ENCODE peak calls at places on chromosomes 6 and 20, in six cellular contexts. One of them, this sample, is unnamed.
A peak's percentile ranks its signal among the peaks of the same experiment; 100 is the strongest.

GRCh38 chr6:135675862-135676261 is 175.6 kb upstream of the PDE7B start:
- DNase-seq in hepatocyte: peak; percentile 80
- DNase-seq in uterus: no peak
- DNase-seq in HCT116: peak; percentile 23
- DNase-seq in fibroblast of mammary gland: peak; percentile 48
- DNase-seq in left ventricle myocardium inferior: no peak
- DNase-seq in this sample: peak; percentile 9

GRCh38 chr20:11454966-11455799 is 462.5 kb upstream of the BTBD3 start:
- DNase-seq in hepatocyte: peak; percentile 66
- DNase-seq in uterus: peak; percentile 39
- DNase-seq in HCT116: peak; percentile 90
- DNase-seq in fibroblast of mammary gland: peak; percentile 69
- DNase-seq in left ventricle myocardium inferior: no peak
- DNase-seq in this sample: no peak

GRCh38 chr20:52410182-52410647 is 218.6 kb upstream of the ZFP64 start:
- DNase-seq in hepatocyte: peak; percentile 58
- DNase-seq in uterus: peak; percentile 24
- DNase-seq in HCT116: no peak
- DNase-seq in fibroblast of mammary gland: peak; percentile 65
- DNase-seq in left ventricle myocardium inferior: no peak
- DNase-seq in this sample: no peak

GRCh38 chr6:122165014-122165413 is 234.4 kb upstream of the HSF2 start:
- DNase-seq in hepatocyte: no peak
- DNase-seq in uterus: no peak
- DNase-seq in HCT116: no peak
- DNase-seq in fibroblast of mammary gland: no peak
- DNase-seq in left ventricle myocardium inferior: no peak
- DNase-seq in this sample: no peak

GRCh38 chr20:10216146-10216741 is 2.4 kb upstream of the SNAP25 start:
- DNase-seq in hepatocyte: no peak
- DNase-seq in uterus: no peak
- DNase-seq in HCT116: no peak
- DNase-seq in fibroblast of mammary gland: peak; percentile 41
- DNase-seq in left ventricle myocardium inferior: no peak
- DNase-seq in this sample: no peak

GRCh38 chr6:125995972-125996580 is 9.7 kb downstream of the TRMT11 start:
- DNase-seq in hepatocyte: peak; percentile 81
- DNase-seq in uterus: peak; percentile 54
- DNase-seq in HCT116: peak; percentile 41
- DNase-seq in fibroblast of mammary gland: peak; percentile 67
- DNase-seq in left ventricle myocardium inferior: peak; percentile 39
- DNase-seq in this sample: peak; percentile 39

GRCh38 chr20:38128691-38129090 is 36.4 kb downstream of the TGM2 start:
- DNase-seq in hepatocyte: no peak
- DNase-seq in uterus: peak; percentile 16
- DNase-seq in HCT116: no peak
- DNase-seq in fibroblast of mammary gland: no peak
- DNase-seq in left ventricle myocardium inferior: no peak
- DNase-seq in this sample: peak; percentile 39

GRCh38 chr6:42099340-42100028 is 42.9 kb downstream of the C6orf132 start:
- DNase-seq in hepatocyte: peak; percentile 59
- DNase-seq in uterus: no peak
- DNase-seq in HCT116: no peak
- DNase-seq in fibroblast of mammary gland: peak; percentile 85
- DNase-seq in left ventricle myocardium inferior: no peak
- DNase-seq in this sample: peak; percentile 50

GRCh38 chr6:5422321-5422915 is 161.1 kb downstream of the FARS2 start:
- DNase-seq in hepatocyte: peak; percentile 53
- DNase-seq in uterus: no peak
- DNase-seq in HCT116: peak; percentile 7
- DNase-seq in fibroblast of mammary gland: peak; percentile 56
- DNase-seq in left ventricle myocardium inferior: no peak
- DNase-seq in this sample: peak; percentile 18

GRCh38 chr20:40279390-40279789 is 409.6 kb downstream of the MAFB start:
- DNase-seq in hepatocyte: peak; percentile 32
- DNase-seq in uterus: peak; percentile 61
- DNase-seq in HCT116: no peak
- DNase-seq in fibroblast of mammary gland: peak; percentile 93
- DNase-seq in left ventricle myocardium inferior: no peak
- DNase-seq in this sample: peak; percentile 28

GRCh38 chr20:62696431-62696957 is 12.1 kb upstream of the NTSR1 start:
- DNase-seq in hepatocyte: no peak
- DNase-seq in uterus: no peak
- DNase-seq in HCT116: no peak
- DNase-seq in fibroblast of mammary gland: no peak
- DNase-seq in left ventricle myocardium inferior: no peak
- DNase-seq in this sample: no peak

GRCh38 chr20:53208110-53208908 is 236.2 kb downstream of the TSHZ2 start:
- DNase-seq in hepatocyte: no peak
- DNase-seq in uterus: no peak
- DNase-seq in HCT116: no peak
- DNase-seq in fibroblast of mammary gland: no peak
- DNase-seq in left ventricle myocardium inferior: no peak
- DNase-seq in this sample: no peak

GRCh38 chr6:84348801-84349200 is 121.4 kb upstream of the CEP162 start:
- DNase-seq in hepatocyte: no peak
- DNase-seq in uterus: no peak
- DNase-seq in HCT116: no peak
- DNase-seq in fibroblast of mammary gland: no peak
- DNase-seq in left ventricle myocardium inferior: no peak
- DNase-seq in this sample: no peak

GRCh38 chr6:41636803-41637178 is 1.5 kb upstream of the MDFI start:
- DNase-seq in hepatocyte: peak; percentile 89
- DNase-seq in uterus: no peak
- DNase-seq in HCT116: peak; percentile 54
- DNase-seq in fibroblast of mammary gland: no peak
- DNase-seq in left ventricle myocardium inferior: no peak
- DNase-seq in this sample: peak; percentile 59

GRCh38 chr6:43929511-43929910 is 159.5 kb downstream of the VEGFA start:
- DNase-seq in hepatocyte: no peak
- DNase-seq in uterus: no peak
- DNase-seq in HCT116: no peak
- DNase-seq in fibroblast of mammary gland: no peak
- DNase-seq in left ventricle myocardium inferior: peak; percentile 2
- DNase-seq in this sample: no peak

GRCh38 chr6:48664850-48665249 is 553.9 kb upstream of the PTCHD4 start:
- DNase-seq in hepatocyte: no peak
- DNase-seq in uterus: no peak
- DNase-seq in HCT116: no peak
- DNase-seq in fibroblast of mammary gland: peak; percentile 53
- DNase-seq in left ventricle myocardium inferior: no peak
- DNase-seq in this sample: no peak

GRCh38 chr6:15948930-15949900 is 179.7 kb upstream of the MYLIP start:
- DNase-seq in hepatocyte: peak; percentile 72
- DNase-seq in uterus: no peak
- DNase-seq in HCT116: no peak
- DNase-seq in fibroblast of mammary gland: no peak
- DNase-seq in left ventricle myocardium inferior: no peak
- DNase-seq in this sample: no peak

GRCh38 chr6:149657441-149657840 is 8.9 kb upstream of the KATNA1 start:
- DNase-seq in hepatocyte: no peak
- DNase-seq in uterus: no peak
- DNase-seq in HCT116: no peak
- DNase-seq in fibroblast of mammary gland: no peak
- DNase-seq in left ventricle myocardium inferior: no peak
- DNase-seq in this sample: no peak

GRCh38 chr20:62791301-62792181 is 4.7 kb upstream of the MRGBP start:
- DNase-seq in hepatocyte: peak; percentile 94
- DNase-seq in uterus: peak; percentile 82
- DNase-seq in HCT116: peak; percentile 87
- DNase-seq in fibroblast of mammary gland: peak; percentile 91
- DNase-seq in left ventricle myocardium inferior: peak; percentile 78
- DNase-seq in this sample: peak; percentile 91

GRCh38 chr20:51341581-51341980 is 200.9 kb downstream of the NFATC2 start:
- DNase-seq in hepatocyte: no peak
- DNase-seq in uterus: no peak
- DNase-seq in HCT116: no peak
- DNase-seq in fibroblast of mammary gland: peak; percentile 64
- DNase-seq in left ventricle myocardium inferior: no peak
- DNase-seq in this sample: no peak

GRCh38 chr6:85404497-85405174 is 45.2 kb upstream of the NT5E start:
- DNase-seq in hepatocyte: peak; percentile 43
- DNase-seq in uterus: no peak
- DNase-seq in HCT116: peak; percentile 43
- DNase-seq in fibroblast of mammary gland: peak; percentile 96
- DNase-seq in left ventricle myocardium inferior: no peak
- DNase-seq in this sample: peak; percentile 11

GRCh38 chr6:26170951-26171841 is 84.0 kb downstream of the HFE start:
- DNase-seq in hepatocyte: no peak
- DNase-seq in uterus: no peak
- DNase-seq in HCT116: no peak
- DNase-seq in fibroblast of mammary gland: no peak
- DNase-seq in left ventricle myocardium inferior: no peak
- DNase-seq in this sample: no peak

GRCh38 chr6:6905961-6906518 is 201.7 kb upstream of the RREB1 start:
- DNase-seq in hepatocyte: no peak
- DNase-seq in uterus: no peak
- DNase-seq in HCT116: no peak
- DNase-seq in fibroblast of mammary gland: no peak
- DNase-seq in left ventricle myocardium inferior: no peak
- DNase-seq in this sample: no peak

GRCh38 chr6:148997863-148998262 is 251.0 kb downstream of the UST start:
- DNase-seq in hepatocyte: peak; percentile 10
- DNase-seq in uterus: no peak
- DNase-seq in HCT116: no peak
- DNase-seq in fibroblast of mammary gland: peak; percentile 76
- DNase-seq in left ventricle myocardium inferior: no peak
- DNase-seq in this sample: no peak

GRCh38 chr20:6473197-6473596 is 294.3 kb upstream of the BMP2 start:
- DNase-seq in hepatocyte: no peak
- DNase-seq in uterus: no peak
- DNase-seq in HCT116: no peak
- DNase-seq in fibroblast of mammary gland: peak; percentile 2
- DNase-seq in left ventricle myocardium inferior: no peak
- DNase-seq in this sample: no peak

GRCh38 chr20:53599910-53600632 is 6.4 kb upstream of the ZNF217 start:
- DNase-seq in hepatocyte: no peak
- DNase-seq in uterus: no peak
- DNase-seq in HCT116: no peak
- DNase-seq in fibroblast of mammary gland: no peak
- DNase-seq in left ventricle myocardium inferior: no peak
- DNase-seq in this sample: no peak

GRCh38 chr20:1185781-1186334 is 1.1 kb upstream of the TMEM74B start:
- DNase-seq in hepatocyte: peak; percentile 80
- DNase-seq in uterus: no peak
- DNase-seq in HCT116: peak; percentile 34
- DNase-seq in fibroblast of mammary gland: peak; percentile 41
- DNase-seq in left ventricle myocardium inferior: peak; percentile 37
- DNase-seq in this sample: peak; percentile 51
- TF ChIP-seq CTCF in hepatocyte: peak; percentile 62
- TF ChIP-seq CTCF in uterus: no peak
- TF ChIP-seq CTCF in HCT116: peak; percentile 77
- TF ChIP-seq CTCF in fibroblast of mammary gland: peak; percentile 63
- TF ChIP-seq CTCF in left ventricle myocardium inferior: peak; percentile 61
- TF ChIP-seq CTCF in this sample: no peak

GRCh38 chr6:28673800-28674671 is 148.4 kb downstream of the GPX5 start:
- DNase-seq in hepatocyte: peak; percentile 82
- DNase-seq in uterus: no peak
- DNase-seq in HCT116: peak; percentile 66
- DNase-seq in fibroblast of mammary gland: peak; percentile 78
- DNase-seq in left ventricle myocardium inferior: no peak
- DNase-seq in this sample: peak; percentile 42
- H3K4me3 ChIP-seq in hepatocyte: peak overlapping the region; percentile 44
- H3K4me3 ChIP-seq in uterus: no peak overlapping the region
- H3K4me3 ChIP-seq in HCT116: no peak overlapping the region
- H3K4me3 ChIP-seq in fibroblast of mammary gland: peak overlapping the region; percentile 75
- H3K4me3 ChIP-seq in left ventricle myocardium inferior: peak overlapping the region; percentile 36
- H3K4me3 ChIP-seq in this sample: peak overlapping the region; percentile 31

GRCh38 chr6:162056061-162056460 is 671.5 kb downstream of the PRKN start:
- DNase-seq in hepatocyte: no peak
- DNase-seq in uterus: no peak
- DNase-seq in HCT116: no peak
- DNase-seq in fibroblast of mammary gland: no peak
- DNase-seq in left ventricle myocardium inferior: no peak
- DNase-seq in this sample: no peak

GRCh38 chr6:162055365-162055764 is 672.2 kb downstream of the PRKN start:
- DNase-seq in hepatocyte: no peak
- DNase-seq in uterus: no peak
- DNase-seq in HCT116: no peak
- DNase-seq in fibroblast of mammary gland: no peak
- DNase-seq in left ventricle myocardium inferior: no peak
- DNase-seq in this sample: no peak

GRCh38 chr6:162056745-162057144 is 670.8 kb downstream of the PRKN start:
- DNase-seq in hepatocyte: peak; percentile 28
- DNase-seq in uterus: no peak
- DNase-seq in HCT116: no peak
- DNase-seq in fibroblast of mammary gland: peak; percentile 66
- DNase-seq in left ventricle myocardium inferior: peak; percentile 45
- DNase-seq in this sample: no peak

GRCh38 chr6:162063666-162064065 is 663.9 kb downstream of the PRKN start:
- DNase-seq in hepatocyte: no peak
- DNase-seq in uterus: no peak
- DNase-seq in HCT116: no peak
- DNase-seq in fibroblast of mammary gland: no peak
- DNase-seq in left ventricle myocardium inferior: no peak
- DNase-seq in this sample: no peak

DNA sequence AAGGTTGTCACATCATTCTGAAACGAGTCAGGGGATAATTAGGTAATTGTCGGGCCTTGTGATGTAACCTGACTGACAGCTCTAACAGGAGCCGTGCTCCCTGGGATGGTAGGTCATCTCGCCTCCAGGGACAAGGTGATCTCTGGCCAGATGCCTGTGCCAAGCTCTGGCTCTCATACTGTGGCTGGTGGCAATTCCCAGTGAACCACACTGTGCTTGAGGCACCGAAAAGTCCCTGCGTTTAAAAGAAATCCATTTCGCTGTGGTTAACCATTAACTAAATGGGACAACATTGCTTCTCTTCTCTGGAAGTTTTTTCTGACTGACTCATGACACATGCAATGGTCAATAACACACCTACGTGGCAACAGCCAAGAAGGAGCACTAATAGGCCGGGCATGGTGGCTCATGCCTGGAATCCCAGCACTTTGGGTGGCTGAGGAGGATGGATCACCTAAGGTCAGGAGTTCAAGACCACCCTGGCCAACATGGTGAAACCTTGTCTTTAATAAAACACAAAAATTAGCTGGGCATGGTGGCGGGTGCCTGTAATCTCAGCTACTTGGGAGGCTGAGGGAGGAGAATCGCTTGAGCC is 669.2 kb downstream of the PRKN start:
- DNase-seq in hepatocyte: peak; percentile 82
- DNase-seq in uterus: no peak
- DNase-seq in HCT116: peak; percentile 93
- DNase-seq in fibroblast of mammary gland: peak; percentile 4
- DNase-seq in left ventricle myocardium inferior: peak; percentile 49
- DNase-seq in this sample: no peak
- TF ChIP-seq CTCF in hepatocyte: no peak
- TF ChIP-seq CTCF in uterus: no peak
- TF ChIP-seq CTCF in HCT116: no peak
- TF ChIP-seq CTCF in fibroblast of mammary gland: no peak
- TF ChIP-seq CTCF in left ventricle myocardium inferior: no peak
- TF ChIP-seq CTCF in this sample: no peak

DNA sequence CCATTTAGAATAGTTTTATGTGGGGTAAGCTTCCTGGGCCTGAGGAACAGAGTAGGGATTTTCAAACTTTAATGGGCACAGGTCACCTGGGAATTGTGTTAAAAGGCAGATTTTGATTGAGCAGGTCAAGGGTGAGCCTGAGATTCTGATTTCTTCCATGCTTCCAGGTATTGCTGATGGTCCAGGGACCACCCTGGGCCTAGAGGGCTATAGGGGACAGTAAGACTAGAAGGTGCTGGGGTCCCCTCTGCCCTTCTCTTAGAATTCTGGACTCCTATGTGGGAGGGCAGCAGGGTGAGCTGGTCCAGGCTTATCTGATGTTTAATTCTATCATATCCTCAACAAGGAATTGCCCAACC is 2.6 kb downstream of the DDR1 start:
- DNase-seq in hepatocyte: no peak
- DNase-seq in uterus: no peak
- DNase-seq in HCT116: no peak
- DNase-seq in fibroblast of mammary gland: no peak
- DNase-seq in left ventricle myocardium inferior: no peak
- DNase-seq in this sample: peak; percentile 7
- H3K4me3 ChIP-seq in hepatocyte: no peak overlapping the region
- H3K4me3 ChIP-seq in uterus: no peak overlapping the region
- H3K4me3 ChIP-seq in HCT116: peak overlapping the region; percentile 83
- H3K4me3 ChIP-seq in fibroblast of mammary gland: no peak overlapping the region
- H3K4me3 ChIP-seq in left ventricle myocardium inferior: no peak overlapping the region
- H3K4me3 ChIP-seq in this sample: no peak overlapping the region

This sample was measured in adrenal gland.